ENCODE peak calls at places on chromosomes 11 and 22, in nine cellular contexts. P, A, R, T, V, J, O, H and E are unnamed samples.

GRCh38 chr22:17281026-17281809 is 62.0 kb upstream of the ADA2 start:
- DNase-seq in A (no peak), V (no peak), O (no peak), H (peak), P (no peak), J (no peak), R (no peak), T (no peak), E (no peak)

GRCh38 chr11:116086426-116086825 is 582.2 kb upstream of the CADM1 start:
- DNase-seq in P (no peak), T (no peak), V (no peak), H (no peak), J (no peak), A (no peak), O (no peak), R (no peak), E (no peak)

GRCh38 chr22:32707971-32708370 is 93.5 kb upstream of the TIMP3 start:
- DNase-seq in T (no peak), A (no peak), R (no peak), O (no peak), J (no peak), V (no peak), P (no peak), H (no peak), E (no peak)

GRCh38 chr11:109795234-109795633 is 298.0 kb upstream of the ZC3H12C start:
- DNase-seq in P (peak), R (no peak), A (no peak), O (no peak), H (no peak), V (peak), J (no peak), T (no peak), E (no peak)

GRCh38 chr22:29003975-29004646 is 57.5 kb downstream of the C22orf31 start:
- DNase-seq in H (peak), V (no peak), R (peak), J (no peak), O (no peak), T (no peak), P (peak), A (peak), E (no peak)

GRCh38 chr11:45321031-45321595 is 35.0 kb upstream of the SYT13 start:
- DNase-seq in R (no peak), A (no peak), T (no peak), H (no peak), O (no peak), V (no peak), P (no peak), J (no peak), E (no peak)

GRCh38 chr11:68970921-68971636 is 9.7 kb downstream of the MRGPRD start:
- DNase-seq in A (no peak), H (no peak), J (no peak), R (no peak), O (peak), T (no peak), V (no peak), P (no peak), E (no peak)

GRCh38 chr11:127943152-127943551 is 644.2 kb downstream of the ETS1 start:
- DNase-seq in J (no peak), P (no peak), V (no peak), O (no peak), R (no peak), H (no peak), T (no peak), A (no peak), E (no peak)

GRCh38 chr11:43547411-43547718 is 133.2 kb upstream of the HSD17B12 start:
- DNase-seq in J (no peak), R (peak), T (no peak), V (no peak), O (peak), H (no peak), P (peak), A (peak), E (no peak)

GRCh38 chr11:114188851-114189570 is 107.2 kb upstream of the NNMT start:
- DNase-seq in T (no peak), J (no peak), A (no peak), O (no peak), H (no peak), R (no peak), P (no peak), V (no peak), E (no peak)

GRCh38 chr11:3994030-3994640 is 100.5 kb upstream of the RRM1 start:
- DNase-seq in T (no peak), J (no peak), V (peak), O (no peak), P (no peak), A (no peak), H (no peak), R (no peak), E (no peak)

GRCh38 chr11:37317803-37318202 is 719.8 kb upstream of the RAG2 start:
- DNase-seq in A (no peak), P (no peak), R (no peak), J (no peak), O (no peak), H (no peak), T (no peak), V (no peak), E (no peak)

GRCh38 chr11:126385991-126386728 is 30.7 kb downstream of the ST3GAL4 start:
- DNase-seq in J (no peak), R (no peak), T (no peak), O (peak), H (no peak), P (no peak), V (no peak), A (no peak), E (no peak)

GRCh38 chr11:35912883-35913614 is 30.8 kb upstream of the LDLRAD3 start:
- DNase-seq in A (no peak), J (no peak), P (no peak), R (no peak), V (no peak), H (no peak), T (no peak), O (no peak), E (no peak)

GRCh38 chr11:68211546-68211945 is 1.6 kb downstream of the KMT5B start:
- DNase-seq in O (no peak), H (no peak), A (no peak), R (peak), P (peak), V (no peak), J (no peak), T (no peak), E (no peak)

GRCh38 chr11:41784513-41785335 is 325.3 kb upstream of the LRRC4C start:
- DNase-seq in R (no peak), A (no peak), V (no peak), J (no peak), O (no peak), H (no peak), P (no peak), T (no peak), E (no peak)

GRCh38 chr11:72039108-72039850 is 40.6 kb downstream of the IL18BP start:
- DNase-seq in P (peak), J (no peak), O (peak), H (peak), R (peak), T (no peak), A (no peak), V (peak), E (no peak)

GRCh38 chr11:61270354-61271070 is 24.6 kb downstream of the VWCE start:
- DNase-seq in P (no peak), V (peak), H (no peak), O (no peak), A (no peak), R (no peak), J (no peak), T (no peak), E (no peak)

GRCh38 chr22:25488244-25489020 is 76.0 kb upstream of the GRK3 start:
- DNase-seq in R (peak), T (peak), A (no peak), P (peak), O (peak), J (no peak), V (peak), H (peak), E (peak)

GRCh38 chr11:64146036-64146943 is 19.6 kb downstream of the MACROD1 start:
- DNase-seq in O (no peak), A (peak), J (peak), P (peak), T (peak), R (peak), V (peak), H (peak), E (peak)

GRCh38 chr11:130873766-130874165 is 42.5 kb downstream of the SNX19 start:
- DNase-seq in T (peak), P (no peak), O (no peak), R (no peak), H (no peak), J (no peak), A (no peak), V (peak), E (no peak)

GRCh38 chr11:95660038-95660437 is 129.5 kb downstream of the FAM76B start:
- DNase-seq in V (no peak), T (no peak), R (no peak), H (no peak), P (no peak), A (peak), J (peak), O (no peak), E (no peak)

GRCh38 chr11:111598546-111598945 is 3.7 kb upstream of the SIK2 start:
- DNase-seq in T (no peak), R (no peak), H (no peak), V (peak), O (no peak), A (no peak), J (no peak), P (no peak), E (no peak)

GRCh38 chr11:122721964-122722266 is 66.4 kb downstream of the UBASH3B start:
- DNase-seq in A (no peak), R (no peak), V (peak), O (no peak), T (peak), J (peak), P (no peak), H (no peak), E (no peak)

GRCh38 chr11:117094776-117095175 is 3.5 kb downstream of the SIK3 start:
- DNase-seq in R (no peak), T (no peak), A (peak), V (peak), O (no peak), P (no peak), H (no peak), J (no peak), E (no peak)

GRCh38 chr22:27074016-27074415 is 416.6 kb downstream of the MIAT start:
- DNase-seq in P (no peak), R (no peak), H (no peak), J (no peak), O (no peak), A (no peak), T (no peak), V (no peak), E (no peak)

GRCh38 chr22:27879923-27880322 is 39.1 kb downstream of the PITPNB start:
- DNase-seq in T (peak), O (no peak), V (peak), J (no peak), P (no peak), H (no peak), A (peak), R (no peak), E (no peak)

GRCh38 chr11:46362146-46363030 is 15.1 kb downstream of the DGKZ start:
- DNase-seq in R (no peak), P (no peak), J (no peak), O (no peak), H (no peak), A (no peak), T (no peak), V (no peak), E (peak)

GRCh38 chr22:35355744-35356420 is 25.0 kb upstream of the HMOX1 start:
- DNase-seq in J (no peak), P (no peak), O (no peak), A (no peak), T (no peak), H (no peak), R (no peak), V (peak), E (no peak)

GRCh38 chr11:1304376-1304775 is 5.1 kb downstream of the TOLLIP start:
- DNase-seq in P (peak), J (no peak), T (no peak), V (no peak), O (no peak), R (peak), A (no peak), H (peak), E (no peak)

GRCh38 chr11:131476266-131476665 is 105.9 kb downstream of the NTM start:
- DNase-seq in A (no peak), J (no peak), P (no peak), O (no peak), R (no peak), V (no peak), H (no peak), T (no peak), E (no peak)

GRCh38 chr22:17109113-17109865 is 11.9 kb downstream of the TMEM121B start:
- DNase-seq in P (no peak), V (no peak), J (no peak), R (no peak), H (no peak), O (no peak), T (no peak), A (no peak), E (no peak)

GRCh38 chr11:26578998-26579635 is 7.1 kb upstream of the MUC15 start:
- DNase-seq in P (no peak), A (no peak), T (no peak), O (no peak), V (no peak), R (no peak), H (no peak), J (no peak), E (no peak)

GRCh38 chr11:12073436-12073835 is 37.0 kb upstream of the MICAL2 start:
- DNase-seq in V (no peak), H (no peak), P (no peak), T (no peak), R (no peak), J (no peak), A (no peak), O (no peak), E (no peak)

GRCh38 chr22:48320671-48321515 is 1506.8 kb downstream of the BRD1 start:
- DNase-seq in P (no peak), O (no peak), A (peak), R (no peak), H (no peak), T (no peak), J (no peak), V (no peak), E (no peak)

GRCh38 chr11:96091476-96091875 is 167.6 kb upstream of the MTMR2 start:
- DNase-seq in V (peak), A (no peak), R (no peak), H (no peak), P (no peak), T (no peak), O (no peak), J (peak), E (no peak)

GRCh38 chr22:42275970-42276369 is 5.5 kb upstream of the TCF20 start:
- DNase-seq in T (no peak), R (no peak), V (no peak), O (no peak), J (no peak), A (peak), P (no peak), H (no peak), E (no peak)

GRCh38 chr11:63666874-63667273 is 4.3 kb downstream of the ATL3 start:
- DNase-seq in H (no peak), J (no peak), R (no peak), V (peak), O (no peak), P (no peak), T (peak), A (no peak), E (no peak)

GRCh38 chr22:39999144-39999757 is 4.5 kb downstream of the FAM83F start:
- DNase-seq in A (peak), J (no peak), P (no peak), R (no peak), O (no peak), T (peak), V (peak), H (no peak), E (no peak)

GRCh38 chr11:120180571-120181445 is 30.0 kb upstream of the OAF start:
- DNase-seq in T (peak), V (peak), P (no peak), H (peak), A (peak), O (peak), J (no peak), R (peak), E (no peak)
- TF ChIP-seq CTCF in T (peak), V (peak), P (no peak), H (no peak), A (peak), O (no peak), J (no peak), R (no peak), E (no peak)

DNA sequence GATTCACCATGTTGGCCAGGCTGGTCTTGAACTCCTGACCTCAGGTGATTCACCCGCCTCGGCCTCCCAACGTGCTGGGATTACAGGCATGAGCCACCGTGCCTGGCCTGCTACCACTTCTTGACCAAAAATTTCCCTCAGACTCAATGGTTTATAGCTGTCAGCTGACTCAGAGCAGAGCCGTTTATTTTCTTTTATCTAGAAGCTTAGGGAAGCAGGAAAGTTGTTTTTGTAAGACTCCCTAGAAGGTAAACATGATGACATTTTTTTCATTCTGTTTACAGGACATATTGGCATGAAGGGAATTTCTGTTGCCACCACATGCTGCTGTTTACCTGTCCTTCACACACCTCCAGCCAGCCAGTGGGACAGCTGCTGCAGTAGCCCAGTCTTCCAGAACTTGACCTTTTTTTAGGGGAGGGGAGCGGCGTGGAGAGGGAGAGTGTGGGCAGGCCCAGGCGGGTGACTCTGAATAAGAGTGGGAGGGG is 56.1 kb upstream of the PTPRJ start:
- DNase-seq in A (no peak), J (no peak), P (peak), T (peak), V (peak), O (no peak), R (peak), H (peak), E (no peak)
- H3K27ac ChIP-seq in A (no peak), J (no peak), P (peak), T (peak), V (peak), O (no peak), R (peak), H (peak), E (peak)

GRCh38 chr11:66310324-66310723 is 6.5 kb downstream of the CD248 start:
- DNase-seq in O (peak), V (no peak), P (no peak), A (no peak), R (no peak), T (no peak), J (no peak), H (no peak), E (no peak)

GRCh38 chr11:66311470-66311964 is 5.3 kb downstream of the CD248 start:
- DNase-seq in V (no peak), R (no peak), O (no peak), T (no peak), A (no peak), J (no peak), H (no peak), P (no peak), E (no peak)

GRCh38 chr11:66313321-66314185 is 3.3 kb downstream of the CD248 start:
- DNase-seq in R (no peak), V (peak), J (peak), A (peak), P (peak), H (no peak), T (no peak), O (no peak), E (peak)

GRCh38 chr11:66312549-66313320 is 4.1 kb downstream of the CD248 start:
- DNase-seq in R (peak), V (peak), O (peak), J (peak), A (peak), P (peak), H (peak), T (peak), E (peak)

GRCh38 chr11:66311965-66312548 is 4.8 kb downstream of the CD248 start:
- DNase-seq in T (peak), R (peak), V (peak), O (peak), H (peak), J (peak), A (peak), P (peak), E (peak)
- TF ChIP-seq CTCF in T (peak), R (peak), V (peak), O (peak), H (peak), J (peak), A (peak), P (peak), E (peak)

GRCh38 chr22:46267431-46268279 is at the start of gene TTC38:
- DNase-seq in H (peak), V (peak), J (peak), P (peak), T (peak), A (peak), R (peak), O (peak), E (peak)
- H3K27ac ChIP-seq in H (peak), V (peak), J (no peak), P (peak), T (no peak), A (no peak), R (peak), O (peak), E (peak)

GRCh38 chr22:49547751-49548239 is 279.9 kb downstream of the BRD1 start:
- DNase-seq in A (no peak), O (no peak), J (no peak), H (no peak), R (no peak), V (no peak), P (no peak), T (no peak), E (no peak)

GRCh38 chr22:49546811-49547585 is 280.7 kb downstream of the BRD1 start:
- DNase-seq in V (no peak), T (no peak), O (no peak), J (no peak), P (no peak), A (no peak), R (no peak), H (no peak), E (no peak)

GRCh38 chr22:49549256-49549655 is 278.4 kb downstream of the BRD1 start:
- DNase-seq in R (no peak), V (no peak), H (no peak), J (no peak), T (no peak), P (no peak), O (no peak), A (no peak), E (no peak)

GRCh38 chr22:49549851-49550430 is 277.7 kb downstream of the BRD1 start:
- DNase-seq in O (no peak), A (no peak), V (no peak), H (no peak), P (no peak), T (no peak), J (no peak), R (no peak), E (no peak)

GRCh38 chr22:49548356-49549202 is 279.1 kb downstream of the BRD1 start:
- DNase-seq in T (no peak), V (no peak), H (no peak), J (no peak), R (no peak), A (peak), O (no peak), P (no peak), E (no peak)
- TF ChIP-seq CTCF in T (no peak), V (no peak), H (no peak), J (no peak), R (no peak), A (peak), O (no peak), P (no peak), E (no peak)

GRCh38 chr11:76629853-76630599 is 40.5 kb downstream of the LRRC32 start:
- DNase-seq in H (peak), V (peak), A (no peak), T (no peak), P (no peak), O (peak), R (peak), J (no peak), E (peak)
- H3K27ac ChIP-seq in H (peak), V (peak), A (no peak), T (peak), P (no peak), O (peak), R (peak), J (no peak), E (peak)

GRCh38 chr11:86418929-86419328 is 44.2 kb downstream of the CCDC81 start:
- DNase-seq in R (no peak), T (no peak), H (no peak), J (no peak), A (peak), O (no peak), V (peak), P (no peak), E (no peak)
- TF ChIP-seq CTCF in R (no peak), T (peak), H (no peak), J (no peak), A (peak), O (no peak), V (peak), P (no peak), E (no peak)